ENCODE peak calls at places on chromosomes 16 and 17, in six cellular contexts. W, M, P, I, B and K are unnamed samples.

GRCh38 chr17:48181653-48182052 is 74.1 kb downstream of the SNX11 start:
- DNase-seq in W (no peak), M (no peak), P (no peak), I (no peak), B (no peak), K (no peak)

GRCh38 chr17:66863820-66864219 is 28.9 kb downstream of the CACNG5 start:
- DNase-seq in W (no peak), M (no peak), P (no peak), I (no peak), B (no peak), K (no peak)

GRCh38 chr16:89601906-89602272 is 11.6 kb upstream of the DPEP1 start:
- DNase-seq in W (no peak), M (no peak), P (no peak), I (no peak), B (no peak), K (no peak)

GRCh38 chr17:76716834-76717205 is 6.1 kb upstream of the MXRA7 start:
- DNase-seq in W (no peak), M (no peak), P (no peak), I (no peak), B (no peak), K (no peak)

GRCh38 chr17:14304876-14305636 is 4.2 kb downstream of the HS3ST3B1 start:
- DNase-seq in W (peak; percentile 49), M (no peak), P (no peak), I (peak; percentile 62), B (no peak), K (no peak)

GRCh38 chr16:54143934-54144333 is 142.7 kb downstream of the IRX3 start:
- DNase-seq in W (no peak), M (no peak), P (no peak), I (no peak), B (no peak), K (no peak)

GRCh38 chr17:75091855-75092327 is 4.1 kb downstream of the SLC16A5 start:
- DNase-seq in W (no peak), M (peak; percentile 70), P (no peak), I (no peak), B (no peak), K (no peak)

GRCh38 chr17:74523308-74523707 is 8.0 kb downstream of the CD300LB start:
- DNase-seq in W (no peak), M (no peak), P (no peak), I (no peak), B (no peak), K (no peak)

GRCh38 chr16:15574614-15574948 is 68.4 kb downstream of the MARF1 start:
- DNase-seq in W (no peak), M (no peak), P (no peak), I (no peak), B (no peak), K (no peak)

GRCh38 chr17:11240041-11240801 is 792 bp upstream of the SHISA6 start:
- DNase-seq in W (peak; percentile 61), M (no peak), P (no peak), I (no peak), B (peak; percentile 54), K (no peak)

GRCh38 chr16:66020061-66020460 is 346.4 kb upstream of the CDH5 start:
- DNase-seq in W (no peak), M (no peak), P (no peak), I (no peak), B (no peak), K (no peak)

GRCh38 chr16:982152-983043 is 828 bp downstream of the SOX8 start:
- DNase-seq in W (peak; percentile 64), M (no peak), P (no peak), I (no peak), B (peak; percentile 43), K (no peak)

GRCh38 chr16:74309789-74310781 is 13.5 kb downstream of the PSMD7 start:
- DNase-seq in W (no peak), M (peak; percentile 41), P (no peak), I (peak; percentile 62), B (peak; percentile 66), K (peak; percentile 26)

GRCh38 chr17:37825851-37826250 is 81.0 kb upstream of the HNF1B start:
- DNase-seq in W (no peak), M (no peak), P (no peak), I (no peak), B (no peak), K (no peak)

GRCh38 chr16:12324152-12324551 is 347.6 kb downstream of the SNX29 start:
- DNase-seq in W (no peak), M (no peak), P (no peak), I (no peak), B (no peak), K (no peak)

GRCh38 chr16:3637371-3637923 is 17.0 kb upstream of the DNASE1 start:
- DNase-seq in W (no peak), M (peak; percentile 31), P (no peak), I (peak; percentile 60), B (peak; percentile 29), K (peak; percentile 74)

GRCh38 chr16:79848739-79849518 is 248.4 kb upstream of the MAF start:
- DNase-seq in W (no peak), M (no peak), P (no peak), I (no peak), B (no peak), K (no peak)

GRCh38 chr16:49439050-49439449 is 65.4 kb downstream of the C16orf78 start:
- DNase-seq in W (no peak), M (no peak), P (no peak), I (no peak), B (no peak), K (no peak)

GRCh38 chr17:44044092-44044491 is 22.4 kb downstream of the LSM12 start:
- DNase-seq in W (no peak), M (no peak), P (no peak), I (no peak), B (no peak), K (no peak)
- H3K27ac ChIP-seq in W (no peak overlapping the region), M (no peak overlapping the region), P (no peak overlapping the region), I (no peak overlapping the region), B (no peak overlapping the region), K (no peak overlapping the region)

GRCh38 chr16:10245002-10245401 is 62.8 kb upstream of the GRIN2A start:
- DNase-seq in W (no peak), M (no peak), P (no peak), I (no peak), B (peak; percentile 32), K (no peak)
- TF ChIP-seq GABPA in W (no peak), M (no peak), P (no peak), I (no peak), B (no peak), K (no peak)

GRCh38 chr16:10954903-10955302 is 10.5 kb downstream of the CLEC16A start:
- DNase-seq in W (no peak), M (no peak), P (no peak), I (no peak), B (no peak), K (no peak)
- TF ChIP-seq CTCF in W (no peak), M (no peak), P (no peak), I (no peak), B (no peak), K (no peak)

GRCh38 chr17:78375401-78376079 is 2.9 kb upstream of the PGS1 start:
- DNase-seq in W (no peak), M (no peak), P (no peak), I (peak; percentile 89), B (no peak), K (peak; percentile 60)

GRCh38 chr17:78372811-78373210 is 5.6 kb upstream of the PGS1 start:
- DNase-seq in W (no peak), M (no peak), P (no peak), I (no peak), B (no peak), K (no peak)

GRCh38 chr17:78374631-78375274 is 3.7 kb upstream of the PGS1 start:
- DNase-seq in W (peak; percentile 73), M (no peak), P (no peak), I (no peak), B (no peak), K (no peak)

GRCh38 chr17:78376161-78376560 is 2.3 kb upstream of the PGS1 start:
- DNase-seq in W (no peak), M (no peak), P (no peak), I (no peak), B (no peak), K (no peak)

GRCh38 chr17:78374189-78374588 is 4.3 kb upstream of the PGS1 start:
- DNase-seq in W (no peak), M (no peak), P (no peak), I (no peak), B (no peak), K (no peak)
- H3K27ac ChIP-seq in W (peak overlapping the region; percentile 95), M (no peak overlapping the region), P (no peak overlapping the region), I (no peak overlapping the region), B (no peak overlapping the region), K (no peak overlapping the region)

DNA sequence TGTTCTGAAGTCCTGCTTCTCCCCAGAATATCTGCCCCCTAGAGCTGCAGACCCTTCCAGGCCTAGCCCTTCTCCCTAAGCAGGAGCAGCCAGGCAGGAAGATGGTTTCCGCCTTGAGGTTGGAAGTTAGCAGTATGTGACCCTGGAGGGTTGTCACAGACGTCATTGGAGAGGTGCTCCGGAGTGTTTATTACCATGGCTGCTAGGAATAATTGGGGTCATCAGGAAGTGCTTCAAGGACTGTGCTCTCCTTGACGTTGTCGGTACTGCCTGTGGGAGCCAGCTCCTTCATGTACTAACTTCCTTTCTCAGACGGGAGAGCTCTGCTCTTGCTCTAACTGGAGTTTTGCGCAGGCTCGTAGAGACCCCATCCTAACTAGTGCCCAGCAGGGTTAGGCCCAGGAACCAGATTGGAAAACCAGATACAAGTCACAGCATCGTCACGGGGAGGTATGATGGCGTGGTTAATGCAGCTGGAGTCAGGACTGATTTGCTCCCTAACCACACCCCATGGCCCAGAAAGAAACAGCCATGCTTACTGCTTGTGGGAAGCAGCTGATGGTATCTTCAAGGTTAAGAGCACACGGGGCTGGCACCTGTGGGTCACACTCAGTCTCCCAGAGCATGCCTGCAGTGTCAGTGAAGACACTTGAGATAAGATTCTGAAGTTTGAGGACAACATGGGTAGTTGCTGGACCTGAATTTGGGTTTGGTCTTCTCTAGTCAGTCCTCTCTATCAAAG is 60.3 kb downstream of the WIPI1 start:
- DNase-seq in W (peak; percentile 41), M (no peak), P (no peak), I (no peak), B (no peak), K (no peak)
- TF ChIP-seq GABPA in W (no peak), M (no peak), P (no peak), I (no peak), B (no peak), K (no peak)

GRCh38 chr17:44346064-44346844 is 1.2 kb downstream of the GRN start:
- DNase-seq in W (no peak), M (peak; percentile 13), P (no peak), I (no peak), B (peak; percentile 33), K (no peak)
- TF ChIP-seq CTCF in W (no peak), M (no peak), P (no peak), I (no peak), B (no peak), K (no peak)

DNA sequence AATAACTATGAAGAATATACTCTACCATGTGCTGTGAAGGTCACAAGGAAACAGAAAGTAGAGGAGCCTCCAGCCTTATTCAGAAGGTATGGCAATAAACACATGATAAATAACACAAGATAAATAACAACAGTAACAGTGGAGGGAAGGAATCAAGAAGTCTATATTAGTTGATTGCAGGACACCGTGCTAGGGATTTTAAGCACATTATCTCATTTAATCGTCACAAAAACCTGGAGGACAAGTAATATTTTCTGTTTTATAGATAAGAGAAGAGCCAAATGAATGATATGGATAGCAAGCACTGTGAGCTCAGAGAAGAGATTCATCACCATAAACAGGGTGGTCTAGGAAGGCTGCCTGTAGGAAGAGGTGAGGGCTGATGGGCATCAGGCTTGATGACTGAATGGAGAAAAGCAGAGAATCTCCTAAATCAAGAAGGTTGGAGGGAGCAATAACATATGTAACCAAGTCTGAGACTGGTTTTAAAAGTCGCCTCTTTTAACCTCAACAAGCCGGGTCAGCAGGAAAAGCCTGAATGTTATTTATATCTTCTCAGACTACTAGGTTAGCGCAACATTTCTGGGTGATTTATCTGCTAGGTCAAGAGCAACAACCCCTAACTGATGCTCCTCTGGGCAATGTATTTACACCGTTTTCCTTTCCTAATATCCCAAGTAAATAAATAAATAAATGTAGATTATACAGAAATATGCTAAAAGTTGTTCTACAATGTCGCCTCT is 8.3 kb downstream of the TOM1L2 start:
- DNase-seq in W (no peak), M (no peak), P (no peak), I (no peak), B (no peak), K (no peak)
- H3K27ac ChIP-seq in W (no peak overlapping the region), M (no peak overlapping the region), P (no peak overlapping the region), I (no peak overlapping the region), B (no peak overlapping the region), K (no peak overlapping the region)